ENCODE peak calls at places on chromosomes 6 and 20, in eight cellular contexts. One of them, this sample, is unnamed.

GRCh38 chr20:53434662-53435061 is 159.0 kb downstream of the ZNF217 start:
- DNase-seq in astrocyte of the cerebellum: no peak
- DNase-seq in psoas muscle: peak; percentile 24
- DNase-seq in A549: no peak
- DNase-seq in lower lobe of right lung: no peak
- DNase-seq in CD8-positive, alpha-beta T cell: no peak
- DNase-seq in fibroblast of lung: peak; percentile 6
- DNase-seq in astrocyte: no peak
- DNase-seq in this sample: no peak

GRCh38 chr6:12570461-12571030 is 146.0 kb upstream of the PHACTR1 start:
- DNase-seq in A549: no peak
- DNase-seq in astrocyte of the cerebellum: peak; percentile 71
- DNase-seq in fibroblast of lung: no peak
- DNase-seq in astrocyte: peak; percentile 58
- DNase-seq in psoas muscle: no peak
- DNase-seq in CD8-positive, alpha-beta T cell: no peak
- DNase-seq in lower lobe of right lung: no peak
- DNase-seq in this sample: no peak

GRCh38 chr6:93985953-93986352 is 566.6 kb upstream of the EPHA7 start:
- DNase-seq in astrocyte of the cerebellum: no peak
- DNase-seq in lower lobe of right lung: no peak
- DNase-seq in psoas muscle: no peak
- DNase-seq in A549: no peak
- DNase-seq in CD8-positive, alpha-beta T cell: no peak
- DNase-seq in astrocyte: no peak
- DNase-seq in fibroblast of lung: no peak
- DNase-seq in this sample: no peak

GRCh38 chr20:32672982-32673727 is 586 bp downstream of the C20orf203 start:
- DNase-seq in lower lobe of right lung: peak; percentile 58
- DNase-seq in astrocyte of the cerebellum: no peak
- DNase-seq in CD8-positive, alpha-beta T cell: no peak
- DNase-seq in astrocyte: no peak
- DNase-seq in fibroblast of lung: no peak
- DNase-seq in A549: no peak
- DNase-seq in psoas muscle: no peak
- DNase-seq in this sample: no peak

GRCh38 chr6:45388328-45388727 is 10.6 kb upstream of the SUPT3H start:
- DNase-seq in astrocyte of the cerebellum: no peak
- DNase-seq in psoas muscle: no peak
- DNase-seq in astrocyte: peak; percentile 26
- DNase-seq in fibroblast of lung: peak; percentile 41
- DNase-seq in A549: no peak
- DNase-seq in lower lobe of right lung: no peak
- DNase-seq in CD8-positive, alpha-beta T cell: no peak
- DNase-seq in this sample: no peak

GRCh38 chr6:56370591-56371198 is 123.3 kb upstream of the COL21A1 start:
- DNase-seq in astrocyte: peak; percentile 96
- DNase-seq in CD8-positive, alpha-beta T cell: no peak
- DNase-seq in lower lobe of right lung: no peak
- DNase-seq in psoas muscle: no peak
- DNase-seq in A549: peak; percentile 4
- DNase-seq in fibroblast of lung: peak; percentile 96
- DNase-seq in astrocyte of the cerebellum: peak; percentile 91
- DNase-seq in this sample: peak; percentile 65

GRCh38 chr6:89936177-89936576 is 41.9 kb downstream of the GJA10 start:
- DNase-seq in A549: no peak
- DNase-seq in astrocyte of the cerebellum: no peak
- DNase-seq in fibroblast of lung: no peak
- DNase-seq in CD8-positive, alpha-beta T cell: no peak
- DNase-seq in lower lobe of right lung: no peak
- DNase-seq in psoas muscle: no peak
- DNase-seq in astrocyte: no peak
- DNase-seq in this sample: no peak

GRCh38 chr6:17700421-17701416 is 6.0 kb downstream of the NUP153 start:
- DNase-seq in astrocyte of the cerebellum: no peak
- DNase-seq in psoas muscle: no peak
- DNase-seq in astrocyte: no peak
- DNase-seq in A549: no peak
- DNase-seq in fibroblast of lung: no peak
- DNase-seq in lower lobe of right lung: no peak
- DNase-seq in CD8-positive, alpha-beta T cell: no peak
- DNase-seq in this sample: no peak

GRCh38 chr6:77461796-77462195 is 1.5 kb downstream of the HTR1B start:
- DNase-seq in astrocyte of the cerebellum: no peak
- DNase-seq in A549: no peak
- DNase-seq in CD8-positive, alpha-beta T cell: no peak
- DNase-seq in fibroblast of lung: no peak
- DNase-seq in psoas muscle: no peak
- DNase-seq in astrocyte: no peak
- DNase-seq in lower lobe of right lung: no peak
- DNase-seq in this sample: no peak

GRCh38 chr6:150165020-150165702 is 22.3 kb downstream of the PPP1R14C start:
- DNase-seq in astrocyte of the cerebellum: no peak
- DNase-seq in A549: no peak
- DNase-seq in astrocyte: no peak
- DNase-seq in CD8-positive, alpha-beta T cell: no peak
- DNase-seq in fibroblast of lung: no peak
- DNase-seq in psoas muscle: no peak
- DNase-seq in lower lobe of right lung: no peak
- DNase-seq in this sample: no peak

GRCh38 chr6:157323114-157323923 is at the start of gene TMEM242:
- DNase-seq in CD8-positive, alpha-beta T cell: peak; percentile 84
- DNase-seq in psoas muscle: peak; percentile 92
- DNase-seq in fibroblast of lung: peak; percentile 96
- DNase-seq in lower lobe of right lung: peak; percentile 93
- DNase-seq in astrocyte: peak; percentile 91
- DNase-seq in A549: peak; percentile 80
- DNase-seq in astrocyte of the cerebellum: peak; percentile 85
- DNase-seq in this sample: peak; percentile 92

GRCh38 chr6:1538348-1538747 is 71.4 kb upstream of the FOXC1 start:
- DNase-seq in astrocyte: no peak
- DNase-seq in psoas muscle: no peak
- DNase-seq in fibroblast of lung: no peak
- DNase-seq in A549: no peak
- DNase-seq in astrocyte of the cerebellum: no peak
- DNase-seq in CD8-positive, alpha-beta T cell: no peak
- DNase-seq in lower lobe of right lung: no peak
- DNase-seq in this sample: no peak

GRCh38 chr6:111950661-111951426 is 77.6 kb upstream of the FYN start:
- DNase-seq in A549: no peak
- DNase-seq in fibroblast of lung: peak; percentile 67
- DNase-seq in psoas muscle: peak; percentile 16
- DNase-seq in astrocyte: peak; percentile 41
- DNase-seq in CD8-positive, alpha-beta T cell: no peak
- DNase-seq in astrocyte of the cerebellum: no peak
- DNase-seq in lower lobe of right lung: no peak
- DNase-seq in this sample: no peak

GRCh38 chr6:156793224-156793623 is 16.0 kb downstream of the ARID1B start:
- DNase-seq in CD8-positive, alpha-beta T cell: no peak
- DNase-seq in astrocyte: no peak
- DNase-seq in fibroblast of lung: no peak
- DNase-seq in psoas muscle: no peak
- DNase-seq in lower lobe of right lung: no peak
- DNase-seq in A549: no peak
- DNase-seq in astrocyte of the cerebellum: no peak
- DNase-seq in this sample: no peak

GRCh38 chr6:148620579-148621298 is 126.1 kb upstream of the UST start:
- DNase-seq in astrocyte of the cerebellum: no peak
- DNase-seq in fibroblast of lung: no peak
- DNase-seq in lower lobe of right lung: no peak
- DNase-seq in psoas muscle: no peak
- DNase-seq in astrocyte: no peak
- DNase-seq in A549: no peak
- DNase-seq in CD8-positive, alpha-beta T cell: no peak
- DNase-seq in this sample: no peak

GRCh38 chr6:7617954-7618764 is 28.2 kb downstream of the SNRNP48 start:
- DNase-seq in CD8-positive, alpha-beta T cell: no peak
- DNase-seq in psoas muscle: peak; percentile 24
- DNase-seq in fibroblast of lung: peak; percentile 30
- DNase-seq in A549: no peak
- DNase-seq in astrocyte: peak; percentile 56
- DNase-seq in lower lobe of right lung: peak; percentile 70
- DNase-seq in astrocyte of the cerebellum: no peak
- DNase-seq in this sample: peak; percentile 34

GRCh38 chr6:27129095-27129815 is 118.2 kb upstream of the PRSS16 start:
- DNase-seq in lower lobe of right lung: no peak
- DNase-seq in astrocyte: no peak
- DNase-seq in A549: no peak
- DNase-seq in CD8-positive, alpha-beta T cell: no peak
- DNase-seq in fibroblast of lung: peak; percentile 60
- DNase-seq in astrocyte of the cerebellum: no peak
- DNase-seq in psoas muscle: no peak
- DNase-seq in this sample: no peak

GRCh38 chr20:52593634-52594033 is 378.5 kb upstream of the TSHZ2 start:
- DNase-seq in CD8-positive, alpha-beta T cell: no peak
- DNase-seq in psoas muscle: no peak
- DNase-seq in lower lobe of right lung: no peak
- DNase-seq in astrocyte of the cerebellum: no peak
- DNase-seq in astrocyte: no peak
- DNase-seq in fibroblast of lung: no peak
- DNase-seq in A549: no peak
- DNase-seq in this sample: no peak

GRCh38 chr6:139708342-139709199 is 334.1 kb upstream of the CITED2 start:
- DNase-seq in astrocyte of the cerebellum: peak; percentile 67
- DNase-seq in psoas muscle: no peak
- DNase-seq in lower lobe of right lung: no peak
- DNase-seq in astrocyte: peak; percentile 94
- DNase-seq in A549: peak; percentile 12
- DNase-seq in CD8-positive, alpha-beta T cell: no peak
- DNase-seq in fibroblast of lung: peak; percentile 82
- DNase-seq in this sample: peak; percentile 88

DNA sequence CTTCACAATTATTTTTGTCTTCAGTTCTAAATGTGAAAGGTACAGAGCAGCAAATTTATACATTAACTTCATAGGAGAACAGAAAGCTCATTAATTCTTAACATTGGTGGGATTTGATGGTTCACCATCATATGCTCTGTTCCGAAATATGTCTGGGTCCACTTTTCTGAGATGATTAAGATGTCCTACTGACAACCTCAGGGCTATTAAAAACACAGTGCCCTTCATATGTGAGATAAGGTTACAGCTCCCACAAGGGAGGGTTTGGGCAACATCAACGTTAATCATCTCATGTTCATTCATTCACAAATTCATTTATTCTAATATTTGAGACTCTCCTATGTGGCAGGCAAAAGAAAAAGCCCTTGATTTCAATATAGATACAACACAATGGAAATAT is 91.2 kb downstream of the ELOVL5 start:
- DNase-seq in fibroblast of lung: no peak
- DNase-seq in astrocyte: no peak
- DNase-seq in psoas muscle: no peak
- DNase-seq in A549: no peak
- DNase-seq in lower lobe of right lung: no peak
- DNase-seq in astrocyte of the cerebellum: no peak
- DNase-seq in CD8-positive, alpha-beta T cell: no peak
- DNase-seq in this sample: no peak
- TF ChIP-seq CTCF in fibroblast of lung: no peak
- TF ChIP-seq CTCF in astrocyte: no peak
- TF ChIP-seq CTCF in psoas muscle: no peak
- TF ChIP-seq CTCF in A549: no peak
- TF ChIP-seq CTCF in lower lobe of right lung: no peak
- TF ChIP-seq CTCF in astrocyte of the cerebellum: no peak
- TF ChIP-seq CTCF in CD8-positive, alpha-beta T cell: no peak
- TF ChIP-seq CTCF in this sample: no peak

GRCh38 chr6:152063170-152063921 is 255.9 kb downstream of the ESR1 start:
- DNase-seq in fibroblast of lung: no peak
- DNase-seq in psoas muscle: no peak
- DNase-seq in astrocyte: peak; percentile 38
- DNase-seq in astrocyte of the cerebellum: no peak
- DNase-seq in lower lobe of right lung: no peak
- DNase-seq in A549: no peak
- DNase-seq in CD8-positive, alpha-beta T cell: no peak
- DNase-seq in this sample: no peak
- H3K4me3 ChIP-seq in fibroblast of lung: no peak overlapping the region
- H3K4me3 ChIP-seq in psoas muscle: no peak overlapping the region
- H3K4me3 ChIP-seq in astrocyte: no peak overlapping the region
- H3K4me3 ChIP-seq in astrocyte of the cerebellum: no peak overlapping the region
- H3K4me3 ChIP-seq in lower lobe of right lung: no peak overlapping the region
- H3K4me3 ChIP-seq in A549: no peak overlapping the region
- H3K4me3 ChIP-seq in CD8-positive, alpha-beta T cell: no peak overlapping the region
- H3K4me3 ChIP-seq in this sample: no peak overlapping the region

DNA sequence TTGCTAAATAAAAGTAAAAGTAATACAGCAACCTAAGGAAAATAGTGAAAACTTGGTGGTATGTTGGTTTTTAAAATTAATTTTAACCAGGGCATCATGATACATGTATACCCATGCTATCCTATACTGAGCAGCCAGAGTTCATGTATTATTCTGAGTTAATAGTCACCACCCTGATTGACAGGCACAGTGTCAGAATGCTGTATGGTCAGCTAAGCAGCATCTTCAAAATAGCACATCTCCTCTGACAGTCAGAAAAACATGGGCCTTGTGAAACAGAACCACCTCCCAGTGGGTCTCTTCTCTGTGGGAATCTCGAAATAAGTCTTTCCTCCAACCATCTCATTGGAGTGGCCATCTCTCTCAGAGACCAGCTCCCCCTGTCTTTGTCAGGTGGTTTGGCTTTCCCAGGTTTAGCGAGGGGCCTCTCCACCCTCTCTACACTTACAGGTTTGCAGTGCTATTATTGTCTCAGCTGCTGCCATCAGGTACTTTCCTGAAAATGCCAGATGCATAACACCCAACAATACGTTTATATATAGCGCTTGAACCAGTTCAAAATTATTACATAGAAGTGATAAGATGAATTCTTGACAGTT is 47.1 kb upstream of the RNF8 start:
- DNase-seq in lower lobe of right lung: no peak
- DNase-seq in astrocyte: no peak
- DNase-seq in fibroblast of lung: no peak
- DNase-seq in CD8-positive, alpha-beta T cell: no peak
- DNase-seq in A549: no peak
- DNase-seq in psoas muscle: no peak
- DNase-seq in astrocyte of the cerebellum: no peak
- DNase-seq in this sample: no peak
- TF ChIP-seq CTCF in lower lobe of right lung: no peak
- TF ChIP-seq CTCF in astrocyte: no peak
- TF ChIP-seq CTCF in fibroblast of lung: no peak
- TF ChIP-seq CTCF in CD8-positive, alpha-beta T cell: no peak
- TF ChIP-seq CTCF in A549: no peak
- TF ChIP-seq CTCF in psoas muscle: no peak
- TF ChIP-seq CTCF in astrocyte of the cerebellum: no peak
- TF ChIP-seq CTCF in this sample: no peak

DNA sequence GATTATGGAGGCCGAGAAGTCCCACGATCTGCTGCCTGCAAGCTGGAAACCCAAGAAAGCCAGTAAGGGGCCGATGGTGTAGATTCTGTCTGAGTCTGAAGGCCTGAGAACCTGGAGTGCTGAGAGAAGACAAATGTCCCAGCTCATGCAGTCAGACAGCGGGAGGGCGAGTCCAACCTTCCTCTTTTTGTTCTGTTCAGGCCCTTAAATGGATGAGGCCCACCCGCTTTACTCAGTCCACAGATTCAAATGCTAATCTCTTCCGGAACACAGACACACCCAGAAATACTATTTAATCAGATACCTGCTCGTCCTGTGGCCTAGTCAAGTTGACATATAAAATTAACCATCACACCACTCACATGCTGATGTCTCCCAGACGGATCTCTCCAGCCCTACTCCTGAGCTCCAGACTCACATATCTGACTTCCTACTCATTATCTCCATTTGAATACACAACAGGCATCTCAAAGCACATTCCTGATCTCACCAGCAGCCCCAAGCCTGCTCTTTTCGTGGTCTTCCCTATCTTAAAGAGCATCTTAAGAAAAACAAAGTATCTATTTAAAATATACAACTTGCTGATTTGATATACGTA is 26.7 kb upstream of the SRC start:
- DNase-seq in psoas muscle: no peak
- DNase-seq in astrocyte of the cerebellum: peak; percentile 73
- DNase-seq in A549: no peak
- DNase-seq in astrocyte: peak; percentile 93
- DNase-seq in lower lobe of right lung: no peak
- DNase-seq in fibroblast of lung: no peak
- DNase-seq in CD8-positive, alpha-beta T cell: no peak
- DNase-seq in this sample: peak; percentile 72
- H3K4me3 ChIP-seq in psoas muscle: no peak overlapping the region
- H3K4me3 ChIP-seq in astrocyte of the cerebellum: no peak overlapping the region
- H3K4me3 ChIP-seq in A549: no peak overlapping the region
- H3K4me3 ChIP-seq in astrocyte: no peak overlapping the region
- H3K4me3 ChIP-seq in lower lobe of right lung: no peak overlapping the region
- H3K4me3 ChIP-seq in fibroblast of lung: no peak overlapping the region
- H3K4me3 ChIP-seq in CD8-positive, alpha-beta T cell: no peak overlapping the region
- H3K4me3 ChIP-seq in this sample: no peak overlapping the region

This sample was measured in brain microvascular endothelial cell.